ENCODE peak calls at places on chromosome 12, in four cellular contexts. S is CD8-positive, alpha-beta memory T cell; T is esophagus muscularis mucosa; Z is pancreas. F is an unnamed sample. For H3K4me1, the result is how much of the 10 kb centered on the place peaks cover.

GRCh38 chr12:47818007-47818376 is 1.7 kb downstream of the HDAC7 start:
- DNase-seq in T (no peak), S (no peak), Z (no peak), F (no peak)

GRCh38 chr12:31456562-31456961 is 130.6 kb upstream of the SINHCAF start:
- DNase-seq in T (no peak), Z (no peak), S (no peak), F (no peak)

GRCh38 chr12:25323774-25324086 is 73.0 kb upstream of the KRAS start:
- DNase-seq in Z (no peak), T (no peak), S (no peak), F (no peak)

GRCh38 chr12:57834086-57834876 is 12.2 kb downstream of the CTDSP2 start:
- DNase-seq in S (no peak), T (no peak), Z (no peak), F (no peak)

GRCh38 chr12:57133013-57133569 is 4.8 kb downstream of the LRP1 start:
- DNase-seq in Z (no peak), S (no peak), T (no peak), F (no peak)

GRCh38 chr12:119061208-119061796 is 80.0 kb downstream of the SRRM4 start:
- DNase-seq in Z (peak), T (no peak), S (no peak), F (peak)

GRCh38 chr12:19105468-19105867 is 24.1 kb upstream of the PLEKHA5 start:
- DNase-seq in S (no peak), Z (no peak), T (no peak), F (no peak)

GRCh38 chr12:79274571-79275064 is 410.0 kb downstream of the SYT1 start:
- DNase-seq in T (no peak), S (no peak), Z (no peak), F (no peak)

GRCh38 chr12:53956914-53957536 is 2.3 kb downstream of the HOXC12 start:
- DNase-seq in Z (no peak), S (no peak), T (no peak), F (no peak)

GRCh38 chr12:14884458-14884878 is 1.2 kb downstream of the MGP start:
- DNase-seq in S (peak), T (peak), Z (peak), F (peak)

GRCh38 chr12:6211421-6211869 is 11.2 kb downstream of the CD9 start:
- DNase-seq in T (no peak), S (no peak), Z (no peak), F (no peak)
- H3K4me1 ChIP-seq in T (half or more), S (under half), Z (under half), F (half or more)

DNA sequence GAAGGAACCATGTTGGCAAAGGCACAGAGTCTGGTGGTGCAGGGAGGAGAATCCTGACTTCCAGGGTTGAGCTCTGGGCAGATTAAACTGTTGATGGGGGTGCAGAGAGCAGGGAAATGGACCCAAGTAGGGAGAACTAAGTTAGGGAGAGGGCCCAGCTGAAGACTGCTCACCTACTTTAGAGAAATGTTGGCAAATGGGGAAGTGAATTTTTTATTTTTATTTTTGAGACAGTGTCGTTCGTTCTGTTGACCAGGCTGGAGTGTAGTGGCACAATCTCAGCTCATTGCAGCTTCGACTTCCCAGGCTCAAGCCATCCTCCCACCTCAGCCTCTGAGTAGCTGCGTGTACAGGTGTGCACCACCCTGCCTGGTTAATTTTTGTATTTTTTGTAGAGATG is 32.1 kb upstream of the TUBA1A start:
- DNase-seq in Z (no peak), T (no peak), S (no peak), F (no peak)
- H3K4me1 ChIP-seq in Z (under half), T (under half), S (under half), F (under half)

GRCh38 chr12:52171950-52172512 is 19.8 kb downstream of the KRT80 start:
- DNase-seq in T (no peak), Z (peak), S (no peak), F (no peak)

GRCh38 chr12:52173526-52173925 is 18.3 kb downstream of the KRT80 start:
- DNase-seq in Z (no peak), S (no peak), T (no peak), F (no peak)

GRCh38 chr12:52170827-52171226 is 21.0 kb downstream of the KRT80 start:
- DNase-seq in S (no peak), T (no peak), Z (no peak), F (no peak)

GRCh38 chr12:52175411-52176350 is 16.1 kb downstream of the KRT80 start:
- DNase-seq in T (no peak), Z (no peak), S (no peak), F (no peak)

GRCh38 chr12:52172956-52173355 is 18.9 kb downstream of the KRT80 start:
- DNase-seq in T (no peak), S (no peak), Z (no peak), F (no peak)
- H3K4me1 ChIP-seq in T (under half), S (under half), Z (under half), F (under half)

DNA sequence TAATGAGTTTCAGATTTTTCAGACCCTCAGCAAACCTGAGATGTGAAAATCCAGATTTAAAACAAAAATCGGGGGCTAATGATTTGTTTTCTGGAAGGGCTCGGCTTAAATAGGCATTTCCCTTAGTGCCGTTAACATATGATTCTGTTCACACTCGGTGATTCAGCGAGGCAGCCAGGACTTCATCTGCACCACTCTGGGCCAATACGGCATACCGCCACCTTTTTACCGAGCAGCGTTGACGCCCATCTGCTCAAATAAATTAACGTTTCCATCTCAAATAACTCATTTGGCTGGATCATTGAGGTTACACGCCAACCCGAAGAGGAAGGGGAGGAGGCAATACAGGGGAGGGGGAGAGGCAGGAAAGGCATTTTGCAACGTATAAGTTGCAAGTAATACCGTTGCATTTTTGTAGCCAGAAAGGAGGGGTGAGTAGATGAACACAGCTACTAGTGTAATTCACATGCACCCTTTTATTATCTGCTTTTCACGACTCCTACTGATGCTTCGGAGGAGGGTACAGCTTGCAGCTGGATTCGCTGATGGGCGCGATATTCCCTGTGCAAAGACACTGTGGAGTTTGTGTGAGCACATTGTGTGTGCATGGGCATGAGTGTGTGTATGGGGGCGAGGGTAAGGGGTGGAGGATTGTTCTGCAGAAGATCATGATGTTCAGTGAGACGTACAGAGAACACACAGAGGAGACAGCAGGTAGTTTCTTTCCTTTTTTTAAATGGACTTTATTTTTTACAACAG is 45.9 kb downstream of the MAP1LC3B2 start:
- DNase-seq in Z (no peak), T (no peak), S (no peak), F (no peak)
- H3K4me1 ChIP-seq in Z (under half), T (under half), S (under half), F (under half)

GRCh38 chr12:107319536-107320030 is 226.2 kb upstream of the CRY1 start:
- DNase-seq in Z (no peak), T (no peak), S (no peak), F (no peak)

GRCh38 chr12:107318804-107319535 is 225.6 kb upstream of the CRY1 start:
- DNase-seq in T (no peak), Z (no peak), S (no peak), F (no peak)

GRCh38 chr12:107320031-107320928 is 226.9 kb upstream of the CRY1 start:
- DNase-seq in T (no peak), Z (no peak), S (peak), F (peak)

GRCh38 chr12:107322063-107322462 is 228.7 kb upstream of the CRY1 start:
- DNase-seq in S (no peak), Z (no peak), T (no peak), F (no peak)

DNA sequence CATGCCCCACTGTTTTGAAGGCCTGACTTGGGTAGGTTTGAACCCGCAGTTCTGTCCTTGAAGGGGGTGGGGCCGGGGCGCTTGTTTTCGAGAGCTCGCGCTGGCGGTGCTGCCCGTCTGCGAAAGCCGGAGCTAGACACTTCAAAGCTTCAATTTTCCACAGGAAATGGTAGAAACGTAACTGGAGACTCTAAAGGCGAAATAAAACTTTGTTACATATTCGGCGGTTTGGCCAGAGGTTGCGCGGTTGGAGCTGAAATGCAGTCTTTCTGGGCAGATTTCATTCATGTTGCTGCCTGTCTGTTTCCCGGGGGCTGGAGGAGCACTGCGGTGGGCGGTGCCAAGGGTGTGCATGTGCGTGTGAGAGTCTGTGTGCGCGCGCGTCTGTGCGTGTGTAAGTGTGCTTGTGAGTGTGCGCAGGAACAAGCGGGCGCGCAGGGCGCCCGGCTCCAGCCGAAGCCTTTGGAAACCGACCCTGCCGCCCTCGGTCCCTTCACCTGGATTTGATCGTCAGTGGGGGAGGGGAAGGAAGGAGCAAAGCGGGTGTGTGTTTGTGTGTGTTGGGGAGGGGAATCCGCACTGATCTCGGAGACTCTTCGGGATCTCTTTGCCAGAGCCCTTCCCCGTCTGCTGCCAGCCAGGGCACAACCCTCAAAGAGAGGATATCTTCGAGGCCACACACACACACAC is 227.7 kb upstream of the CRY1 start:
- DNase-seq in S (peak), T (no peak), Z (no peak), F (no peak)
- H3K4me1 ChIP-seq in S (under half), T (under half), Z (under half), F (under half)

GRCh38 chr12:63865448-63865847 is 20.9 kb downstream of the SRGAP1 start:
- DNase-seq in Z (no peak), T (peak), S (no peak), F (no peak)

GRCh38 chr12:63867026-63867425 is 22.5 kb downstream of the SRGAP1 start:
- DNase-seq in S (no peak), Z (no peak), T (peak), F (no peak)

GRCh38 chr12:63862187-63863107 is 17.9 kb downstream of the SRGAP1 start:
- DNase-seq in S (no peak), Z (peak), T (peak), F (no peak)

GRCh38 chr12:63864456-63864709 is 19.9 kb downstream of the SRGAP1 start:
- DNase-seq in S (no peak), Z (no peak), T (no peak), F (no peak)

DNA sequence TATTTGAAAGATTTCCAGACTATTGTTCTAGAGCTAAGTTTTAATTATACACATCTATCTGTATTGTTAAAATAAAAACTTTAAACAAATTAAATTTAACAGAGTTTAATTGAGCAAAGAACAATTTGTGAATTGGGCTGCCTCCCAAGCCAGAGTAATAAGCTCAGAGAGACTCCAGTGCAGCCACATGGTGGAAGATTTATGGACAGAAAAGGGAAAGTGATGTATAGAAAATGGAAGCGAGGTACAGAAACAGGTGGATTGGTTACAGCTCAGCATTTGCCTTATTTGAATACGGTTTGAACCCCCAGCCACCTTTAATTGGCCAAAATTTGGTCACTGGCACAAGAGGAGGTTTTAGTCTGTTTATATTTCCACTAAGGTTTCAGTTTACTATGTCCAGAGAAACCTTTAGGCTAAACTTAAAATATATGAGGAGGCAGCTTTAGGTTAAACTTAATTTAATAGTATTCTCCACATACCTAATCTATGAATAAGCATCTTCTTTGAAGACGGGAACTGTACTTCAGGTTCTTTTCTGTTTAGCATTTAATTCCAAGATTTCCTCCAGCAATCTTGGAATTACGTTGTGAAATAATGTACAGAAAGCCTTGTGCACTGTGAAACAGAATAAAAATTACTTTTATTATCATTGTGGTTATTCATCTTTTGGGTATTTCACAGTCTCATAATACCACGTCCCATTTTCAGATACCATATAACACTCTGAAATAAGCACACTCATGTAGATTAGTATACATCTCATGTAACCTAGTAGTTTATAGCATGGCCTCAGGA is 19.4 kb downstream of the SRGAP1 start:
- DNase-seq in S (no peak), Z (no peak), T (peak), F (no peak)
- H3K4me1 ChIP-seq in S (under half), Z (under half), T (under half), F (under half)

DNA sequence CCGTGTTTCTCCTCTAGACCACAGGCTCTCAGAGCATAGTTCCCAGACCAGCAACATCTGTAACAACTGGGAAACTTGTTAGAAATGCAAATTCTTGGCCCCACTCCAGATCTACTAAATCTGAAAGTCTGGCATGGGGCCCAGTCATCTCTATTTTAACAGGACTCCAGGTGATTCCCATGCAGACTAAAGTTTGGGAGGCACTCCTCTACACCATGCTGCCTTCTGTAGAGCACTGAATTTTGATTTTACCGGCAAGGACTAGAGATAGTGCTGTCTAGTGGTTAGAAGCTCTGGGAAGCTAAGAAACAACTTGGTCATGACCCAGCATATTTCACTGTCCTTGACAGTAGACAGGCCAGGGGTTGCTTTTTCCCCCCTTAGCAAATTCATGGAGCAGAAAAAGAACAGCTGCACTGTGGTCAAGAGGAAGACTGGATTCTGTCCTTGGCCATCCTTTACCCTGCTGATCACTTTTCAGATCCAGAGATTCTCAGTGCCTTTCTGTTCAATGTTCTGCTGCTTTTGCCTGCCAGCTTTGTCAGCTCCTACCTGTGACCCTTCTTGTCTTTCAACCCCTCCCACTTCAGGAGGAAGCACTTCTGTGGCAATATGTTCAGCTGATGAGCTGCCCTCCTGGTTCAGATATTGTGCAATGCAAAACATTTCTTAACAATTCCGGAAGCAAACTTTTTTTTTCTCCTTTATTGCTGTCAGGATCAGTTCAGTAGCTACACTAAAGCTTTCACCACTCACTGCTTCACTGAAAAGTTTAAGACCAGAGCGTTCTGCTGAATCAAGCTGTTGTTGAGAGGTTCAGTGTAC is 133.8 kb upstream of the NUDT4 start:
- DNase-seq in S (no peak), Z (peak), T (no peak), F (peak)
- H3K4me1 ChIP-seq in S (under half), Z (under half), T (under half), F (under half)

DNA sequence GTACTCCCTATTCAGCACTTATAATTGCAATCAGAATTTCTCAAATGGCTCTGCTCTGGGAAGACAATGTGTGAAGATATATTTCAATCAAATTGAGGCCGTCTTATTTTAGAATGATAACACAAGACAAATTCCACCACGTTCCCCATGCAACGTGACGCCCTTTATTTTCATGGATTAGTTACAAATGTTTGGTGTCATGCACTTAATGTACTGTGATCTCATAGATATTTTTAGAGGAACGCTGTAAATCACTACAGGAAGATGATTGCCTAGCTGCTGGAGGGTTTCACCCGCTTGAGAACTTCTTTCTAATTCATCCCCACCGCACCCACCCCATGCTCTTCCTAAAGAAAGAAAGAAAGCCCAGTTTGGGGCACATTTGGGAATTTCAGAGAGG is 117.1 kb downstream of the PLXNC1 start:
- DNase-seq in S (no peak), T (no peak), Z (no peak), F (no peak)
- H3K4me1 ChIP-seq in S (under half), T (half or more), Z (under half), F (under half)

DNA sequence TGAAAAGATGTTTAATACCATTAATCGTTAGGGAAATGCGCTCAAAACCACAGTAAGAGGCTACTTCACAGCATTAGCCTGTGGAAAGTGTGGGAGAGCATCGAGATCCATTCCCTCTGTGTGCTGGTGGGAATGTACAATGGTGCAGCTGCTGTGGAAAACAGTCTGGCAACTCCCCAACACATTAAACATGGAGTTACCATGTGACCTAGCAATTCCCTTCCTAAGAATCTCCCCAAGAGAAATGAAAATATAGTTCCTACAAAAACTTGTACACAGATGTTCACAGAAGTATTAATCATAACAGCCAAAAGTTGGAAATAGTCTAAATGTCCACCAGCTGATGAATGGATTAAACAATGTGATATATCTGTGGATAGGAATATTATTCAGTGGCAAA is 23.8 kb downstream of the MLXIP start:
- DNase-seq in T (no peak), Z (no peak), S (no peak), F (peak)
- H3K4me1 ChIP-seq in T (half or more), Z (half or more), S (half or more), F (half or more)